ENCODE peak calls at places on chromosomes 2 and 18, in nine cellular contexts. C is WTC11, H is GM20000, M is GM23338, A is lung, X is RWPE1, D is neural crest cell, E is GM13977, U is foreskin fibroblast. V is an unnamed sample.

GRCh38 chr2:189164732-189165131 is 14.8 kb downstream of the COL5A2 start:
- DNase-seq in D (no peak), X (peak), U (peak), C (no peak), H (no peak), A (no peak), M (no peak), E (no peak), V (no peak)

GRCh38 chr2:5374736-5375135 is 317.4 kb upstream of the SOX11 start:
- DNase-seq in X (no peak), M (no peak), D (no peak), E (no peak), U (no peak), A (no peak), H (no peak), C (no peak), V (no peak)

GRCh38 chr2:95315801-95316411 is 18.8 kb downstream of the KCNIP3 start:
- DNase-seq in A (no peak), X (peak), M (no peak), C (no peak), D (no peak), U (peak), E (no peak), H (no peak), V (no peak)

GRCh38 chr2:85747441-85747840 is 6.3 kb upstream of the ATOH8 start:
- DNase-seq in C (no peak), M (no peak), X (no peak), D (no peak), H (no peak), A (no peak), U (no peak), E (no peak), V (no peak)

GRCh38 chr18:8519102-8519501 is 90.1 kb upstream of the RAB12 start:
- DNase-seq in X (no peak), U (no peak), C (no peak), M (no peak), H (no peak), E (no peak), A (no peak), D (no peak), V (no peak)

GRCh38 chr2:460861-461260 is 173.0 kb upstream of the ALKAL2 start:
- DNase-seq in X (no peak), H (peak), A (no peak), C (no peak), E (peak), M (no peak), D (no peak), U (no peak), V (no peak)

GRCh38 chr2:12839339-12839738 is 122.6 kb downstream of the TRIB2 start:
- DNase-seq in E (no peak), X (no peak), M (no peak), U (no peak), C (no peak), D (no peak), A (no peak), H (no peak), V (no peak)

GRCh38 chr2:144020047-144020446 is 499.9 kb downstream of the ZEB2 start:
- DNase-seq in C (peak), A (no peak), H (no peak), U (no peak), E (no peak), M (peak), D (no peak), X (no peak), V (no peak)

GRCh38 chr2:181891966-181892794 is 650 bp downstream of the ITPRID2 start:
- DNase-seq in E (peak), D (peak), U (peak), A (peak), C (peak), M (peak), H (peak), X (peak), V (peak)
- TF ChIP-seq CTCF in E (peak), D (peak), U (peak), A (no peak), C (no peak), M (peak), H (no peak), X (peak), V (no peak)

GRCh38 chr2:141109633-141110032 is 1021.2 kb downstream of the LRP1B start:
- DNase-seq in E (no peak), H (peak), A (no peak), M (peak), U (no peak), D (no peak), X (peak), C (no peak), V (no peak)
- TF ChIP-seq CTCF in E (peak), H (no peak), A (no peak), M (peak), U (peak), D (peak), X (no peak), C (no peak), V (peak)

GRCh38 chr2:119291588-119292167 is 68.0 kb downstream of the STEAP3 start:
- DNase-seq in D (no peak), C (no peak), A (no peak), H (no peak), M (no peak), U (no peak), E (no peak), X (no peak), V (no peak)

GRCh38 chr2:119293254-119293653 is 69.6 kb downstream of the STEAP3 start:
- DNase-seq in A (no peak), X (no peak), C (no peak), M (no peak), D (no peak), E (no peak), U (peak), H (no peak), V (no peak)

GRCh38 chr2:119293900-119294299 is 70.3 kb downstream of the STEAP3 start:
- DNase-seq in C (no peak), U (no peak), E (no peak), M (no peak), H (no peak), A (no peak), X (no peak), D (no peak), V (no peak)

GRCh38 chr2:119290859-119291587 is 67.4 kb downstream of the STEAP3 start:
- DNase-seq in A (peak), D (peak), C (peak), X (peak), M (peak), H (peak), E (peak), U (peak), V (peak)

GRCh38 chr2:119292226-119292625 is 68.6 kb downstream of the STEAP3 start:
- DNase-seq in A (no peak), M (no peak), E (no peak), X (no peak), C (no peak), D (peak), U (peak), H (no peak), V (no peak)
- TF ChIP-seq CTCF in A (no peak), M (no peak), E (no peak), X (no peak), C (no peak), D (peak), U (peak), H (no peak), V (no peak)

DNA sequence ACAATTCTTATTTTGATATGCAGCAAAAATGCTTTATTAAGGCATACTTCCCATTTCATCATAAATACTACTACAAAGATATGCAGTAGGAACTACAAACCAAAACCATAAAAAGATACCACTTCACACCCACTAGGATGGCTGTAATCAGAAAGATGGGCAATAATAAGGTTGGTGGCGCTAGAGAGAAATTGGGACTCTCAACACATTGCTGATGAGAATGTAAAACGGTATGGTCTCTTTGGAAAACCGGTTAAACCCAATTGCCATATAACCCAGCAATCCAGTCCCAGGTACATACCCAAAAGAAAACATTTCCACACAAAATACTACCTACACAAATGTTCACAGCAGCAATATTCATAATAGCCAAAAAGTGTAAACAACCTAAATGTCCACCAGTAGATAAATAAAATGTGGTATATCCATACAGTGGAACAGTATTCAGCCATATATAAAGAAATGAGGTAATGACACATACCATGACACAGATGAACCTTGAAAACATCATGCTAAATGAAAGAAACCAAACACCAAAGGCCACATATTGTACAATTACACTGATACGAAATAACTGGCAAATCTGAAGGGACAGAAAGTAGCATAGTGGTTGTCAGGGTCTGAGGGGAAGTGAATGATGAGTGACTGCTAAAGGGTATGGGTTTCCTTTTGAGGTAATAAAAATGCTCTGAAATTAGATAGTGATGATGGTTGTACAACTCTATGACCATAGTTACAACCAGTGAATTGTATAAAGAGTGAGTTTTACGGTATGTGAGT is 12.7 kb downstream of the SP3 start:
- DNase-seq in M (no peak), H (no peak), E (no peak), X (no peak), C (no peak), D (no peak), U (no peak), A (no peak), V (no peak)
- TF ChIP-seq CTCF in M (peak), H (no peak), E (no peak), X (no peak), C (no peak), D (no peak), U (no peak), A (no peak), V (no peak)

DNA sequence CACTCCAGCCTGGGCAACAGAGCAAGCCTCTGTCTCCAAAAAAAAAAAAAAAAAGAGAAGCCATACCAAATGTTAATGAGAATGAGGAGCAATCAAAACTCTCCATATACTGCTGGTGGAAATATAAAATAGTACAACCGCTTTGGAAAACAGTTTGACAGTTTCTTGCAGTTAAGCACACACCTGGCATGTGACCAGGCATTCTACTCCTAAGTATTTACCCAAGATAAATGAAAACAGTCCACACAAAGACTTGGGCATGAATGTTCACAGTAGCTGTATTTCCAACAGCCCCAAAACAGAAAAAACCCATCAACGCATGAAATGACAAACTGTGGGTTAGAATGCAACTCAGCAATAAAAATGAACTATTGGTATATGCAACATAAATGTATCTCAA is 76.0 kb upstream of the ST8SIA5 start:
- DNase-seq in X (no peak), M (no peak), E (no peak), U (no peak), H (no peak), A (no peak), D (no peak), C (no peak), V (no peak)
- TF ChIP-seq CTCF in X (no peak), M (no peak), E (no peak), U (no peak), H (no peak), A (no peak), D (no peak), C (no peak), V (no peak)

DNA sequence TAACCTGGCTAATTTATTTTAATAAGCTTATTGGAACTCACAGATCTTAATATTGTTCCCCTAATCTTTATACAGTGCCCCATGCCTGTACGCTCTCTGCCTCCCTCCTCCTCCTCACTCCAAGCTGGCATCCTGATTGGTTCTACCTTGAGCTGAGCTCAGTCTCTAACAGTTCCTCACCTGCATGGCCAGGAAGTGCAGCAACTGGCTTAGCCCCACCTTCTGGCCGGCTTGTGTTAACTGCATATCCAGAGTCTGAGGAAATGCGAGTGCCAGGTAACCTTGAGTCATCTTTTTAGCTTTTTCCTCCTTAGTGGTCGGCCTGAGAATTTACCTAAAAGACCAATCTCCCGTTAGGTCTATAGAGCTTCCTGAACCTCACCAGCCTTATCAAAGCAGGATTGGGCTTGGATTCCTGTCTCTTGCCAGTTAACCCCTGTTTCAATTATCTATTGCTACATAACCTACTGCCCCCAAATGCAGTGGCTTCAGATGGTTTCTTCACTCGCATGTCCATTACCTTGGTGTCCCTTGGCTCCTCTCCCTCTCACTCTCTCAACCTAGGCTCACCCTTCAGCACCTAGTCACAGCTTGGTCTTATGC is 89.5 kb upstream of the STK39 start:
- DNase-seq in M (peak), E (peak), D (no peak), A (peak), C (peak), X (peak), U (peak), H (peak), V (peak)
- TF ChIP-seq CTCF in M (peak), E (peak), D (peak), A (peak), C (peak), X (peak), U (no peak), H (peak), V (peak)

GRCh38 chr2:241857572-241858121 is 1.0 kb downstream of the PDCD1 start:
- DNase-seq in C (no peak), X (no peak), E (no peak), U (no peak), A (no peak), D (no peak), H (peak), M (no peak), V (no peak)

GRCh38 chr2:241860184-241861078 is 1.7 kb upstream of the PDCD1 start:
- DNase-seq in X (no peak), A (no peak), U (no peak), H (no peak), D (no peak), M (no peak), C (no peak), E (peak), V (no peak)

GRCh38 chr2:241859436-241860183 is 916 bp upstream of the PDCD1 start:
- DNase-seq in C (no peak), A (no peak), E (peak), D (no peak), X (no peak), M (no peak), H (peak), U (peak), V (no peak)

GRCh38 chr2:241858206-241859016 is at the start of gene PDCD1:
- DNase-seq in M (peak), C (peak), U (no peak), X (no peak), A (no peak), D (no peak), E (peak), H (peak), V (peak)

GRCh38 chr2:241859017-241859435 is 332 bp upstream of the PDCD1 start:
- DNase-seq in A (no peak), U (no peak), H (peak), D (no peak), C (no peak), E (peak), X (no peak), M (no peak), V (no peak)
- TF ChIP-seq CTCF in A (no peak), U (no peak), H (no peak), D (no peak), C (no peak), E (peak), X (no peak), M (no peak), V (peak)

V was measured in Calu3.